ENCODE peak calls at places on chromosome 14, in seven cellular contexts. E, N, M, W, X, Z and F are unnamed samples.

GRCh38 chr14:20262642-20263128 is 23.6 kb downstream of the OR11H4 start:
- DNase-seq in E (no peak), N (no peak), M (no peak), W (no peak), X (no peak), Z (no peak), F (peak; percentile 32)

GRCh38 chr14:103033744-103034143 is 23.6 kb downstream of the CDC42BPB start:
- DNase-seq in E (no peak), N (no peak), M (no peak), W (no peak), X (no peak), Z (no peak), F (peak; percentile 40)

GRCh38 chr14:63692309-63693020 is 35.4 kb downstream of the SGPP1 start:
- DNase-seq in E (no peak), N (no peak), M (no peak), W (no peak), X (no peak), Z (no peak), F (no peak)

GRCh38 chr14:61525293-61526011 is 169.9 kb upstream of the HIF1A start:
- DNase-seq in E (no peak), N (peak; percentile 52), M (peak; percentile 36), W (no peak), X (no peak), Z (peak; percentile 40), F (peak; percentile 56)

GRCh38 chr14:76090611-76091010 is 61.1 kb upstream of the GPATCH2L start:
- DNase-seq in E (no peak), N (no peak), M (no peak), W (no peak), X (no peak), Z (no peak), F (no peak)

GRCh38 chr14:102292446-102292845 is 12.5 kb downstream of the MOK start:
- DNase-seq in E (no peak), N (no peak), M (no peak), W (no peak), X (no peak), Z (no peak), F (no peak)

GRCh38 chr14:95215094-95215493 is 57.8 kb upstream of the DICER1 start:
- DNase-seq in E (no peak), N (no peak), M (no peak), W (no peak), X (no peak), Z (no peak), F (no peak)

GRCh38 chr14:24392327-24393098 is 6.3 kb upstream of the NYNRIN start:
- DNase-seq in E (no peak), N (no peak), M (no peak), W (no peak), X (no peak), Z (no peak), F (peak; percentile 62)

GRCh38 chr14:71371711-71372396 is 464.6 kb downstream of the PCNX1 start:
- DNase-seq in E (no peak), N (no peak), M (no peak), W (no peak), X (no peak), Z (no peak), F (peak; percentile 5)

GRCh38 chr14:22819191-22819988 is 4.2 kb upstream of the SLC7A7 start:
- DNase-seq in E (no peak), N (no peak), M (no peak), W (peak; percentile 65), X (no peak), Z (no peak), F (no peak)

GRCh38 chr14:74514471-74514932 is 20.9 kb downstream of the ISCA2 start:
- DNase-seq in E (no peak), N (no peak), M (no peak), W (peak; percentile 55), X (no peak), Z (no peak), F (no peak)

GRCh38 chr14:87052646-87053225 is 940.2 kb downstream of the GALC start:
- DNase-seq in E (no peak), N (no peak), M (no peak), W (no peak), X (no peak), Z (no peak), F (no peak)

GRCh38 chr14:60349663-60350365 is 100.8 kb downstream of the PPM1A start:
- DNase-seq in E (no peak), N (no peak), M (no peak), W (peak; percentile 22), X (no peak), Z (no peak), F (peak; percentile 58)

GRCh38 chr14:96053600-96054381 is 14.6 kb downstream of the C14orf132 start:
- DNase-seq in E (no peak), N (no peak), M (no peak), W (no peak), X (no peak), Z (no peak), F (peak; percentile 24)

GRCh38 chr14:104280902-104281767 is 142.7 kb downstream of the KIF26A start:
- DNase-seq in E (no peak), N (no peak), M (no peak), W (peak; percentile 10), X (no peak), Z (peak; percentile 17), F (no peak)

GRCh38 chr14:80629606-80630005 is 311.9 kb downstream of the CEP128 start:
- DNase-seq in E (no peak), N (no peak), M (no peak), W (no peak), X (no peak), Z (no peak), F (no peak)

GRCh38 chr14:54737132-54737711 is 165.4 kb downstream of the GCH1 start:
- DNase-seq in E (no peak), N (no peak), M (no peak), W (no peak), X (no peak), Z (no peak), F (no peak)

GRCh38 chr14:59098377-59098776 is 90.1 kb upstream of the DAAM1 start:
- DNase-seq in E (no peak), N (no peak), M (no peak), W (no peak), X (no peak), Z (no peak), F (peak; percentile 85)

GRCh38 chr14:94885481-94886155 is 115.7 kb upstream of the GSC start:
- DNase-seq in E (no peak), N (no peak), M (no peak), W (no peak), X (no peak), Z (no peak), F (no peak)

GRCh38 chr14:101035466-101036225 is 132.1 kb upstream of the RTL1 start:
- DNase-seq in E (no peak), N (no peak), M (no peak), W (no peak), X (no peak), Z (peak; percentile 13), F (no peak)

GRCh38 chr14:49687942-49688700 is at the start of gene POLE2:
- DNase-seq in E (peak; percentile 69), N (peak; percentile 83), M (peak; percentile 61), W (peak; percentile 87), X (peak; percentile 55), Z (peak; percentile 75), F (peak; percentile 55)

GRCh38 chr14:102325791-102326345 is 6.3 kb downstream of the ZNF839 start:
- DNase-seq in E (no peak), N (no peak), M (no peak), W (no peak), X (no peak), Z (no peak), F (no peak)

GRCh38 chr14:36655963-36656768 is 5.5 kb upstream of the PAX9 start:
- DNase-seq in E (no peak), N (no peak), M (no peak), W (peak; percentile 84), X (no peak), Z (no peak), F (peak; percentile 77)

GRCh38 chr14:33530358-33530757 is 420.5 kb downstream of the EGLN3 start:
- DNase-seq in E (no peak), N (no peak), M (no peak), W (no peak), X (no peak), Z (no peak), F (no peak)

GRCh38 chr14:77139540-77140342 is 1.9 kb downstream of the ZDHHC22 start:
- DNase-seq in E (peak; percentile 60), N (peak; percentile 51), M (peak; percentile 16), W (peak; percentile 90), X (no peak), Z (no peak), F (peak; percentile 89)

GRCh38 chr14:26402126-26402525 is 195.7 kb downstream of the NOVA1 start:
- DNase-seq in E (no peak), N (no peak), M (no peak), W (no peak), X (no peak), Z (no peak), F (no peak)

GRCh38 chr14:86221755-86222154 is 691.8 kb downstream of the FLRT2 start:
- DNase-seq in E (no peak), N (no peak), M (no peak), W (no peak), X (no peak), Z (no peak), F (no peak)